ENCODE peak calls at places on chromosomes 7 and 10, in seven cellular contexts. B, W, M, J, G, Q and S are unnamed samples.

GRCh38 chr10:87860156-87860795 is 3.1 kb downstream of the KLLN start:
- DNase-seq in B (no peak), W (no peak), M (peak), J (no peak), G (peak), Q (no peak), S (no peak)

GRCh38 chr10:77555591-77556212 is 81.9 kb downstream of the KCNMA1 start:
- DNase-seq in B (no peak), W (no peak), M (no peak), J (no peak), G (no peak), Q (no peak), S (no peak)

GRCh38 chr10:329361-330099 is 194.3 kb downstream of the ZMYND11 start:
- DNase-seq in B (peak), W (peak), M (peak), J (peak), G (peak), Q (peak), S (no peak)

GRCh38 chr7:36475371-36475770 is 85.7 kb downstream of the ANLN start:
- DNase-seq in B (no peak), W (no peak), M (no peak), J (no peak), G (no peak), Q (no peak), S (no peak)

GRCh38 chr10:3136763-3137611 is 35.6 kb downstream of the PITRM1 start:
- DNase-seq in B (no peak), W (no peak), M (no peak), J (no peak), G (no peak), Q (no peak), S (no peak)

GRCh38 chr7:92763636-92764423 is 72.5 kb downstream of the CDK6 start:
- DNase-seq in B (no peak), W (peak), M (peak), J (no peak), G (no peak), Q (no peak), S (no peak)

GRCh38 chr7:14905764-14906163 is 3.2 kb upstream of the DGKB start:
- DNase-seq in B (no peak), W (no peak), M (no peak), J (no peak), G (no peak), Q (no peak), S (no peak)

GRCh38 chr7:112938895-112939588 is 147.6 kb downstream of the GPR85 start:
- DNase-seq in B (no peak), W (peak), M (peak), J (peak), G (peak), Q (peak), S (peak)

GRCh38 chr10:102072867-102073527 is 7.8 kb downstream of the HPS6 start:
- DNase-seq in B (peak), W (peak), M (peak), J (peak), G (peak), Q (peak), S (peak)

GRCh38 chr7:15463801-15464761 is 97.7 kb downstream of the AGMO start:
- DNase-seq in B (no peak), W (no peak), M (no peak), J (no peak), G (no peak), Q (no peak), S (no peak)

GRCh38 chr10:72340911-72341310 is 13.8 kb downstream of the DNAJB12 start:
- DNase-seq in B (no peak), W (no peak), M (no peak), J (no peak), G (no peak), Q (no peak), S (no peak)

GRCh38 chr7:17521437-17521836 is 223.0 kb downstream of the AHR start:
- DNase-seq in B (no peak), W (no peak), M (no peak), J (no peak), G (no peak), Q (no peak), S (no peak)

GRCh38 chr10:118163227-118163626 is 116.5 kb upstream of the RAB11FIP2 start:
- DNase-seq in B (no peak), W (no peak), M (no peak), J (peak), G (no peak), Q (no peak), S (no peak)

GRCh38 chr7:14938181-14938580 is 35.6 kb upstream of the DGKB start:
- DNase-seq in B (no peak), W (no peak), M (no peak), J (no peak), G (no peak), Q (no peak), S (no peak)

GRCh38 chr10:131014271-131014670 is 297.2 kb downstream of the TCERG1L start:
- DNase-seq in B (no peak), W (no peak), M (no peak), J (no peak), G (no peak), Q (no peak), S (no peak)

GRCh38 chr10:122348951-122349361 is 25.6 kb upstream of the PLEKHA1 start:
- DNase-seq in B (no peak), W (no peak), M (no peak), J (no peak), G (no peak), Q (no peak), S (no peak)

DNA sequence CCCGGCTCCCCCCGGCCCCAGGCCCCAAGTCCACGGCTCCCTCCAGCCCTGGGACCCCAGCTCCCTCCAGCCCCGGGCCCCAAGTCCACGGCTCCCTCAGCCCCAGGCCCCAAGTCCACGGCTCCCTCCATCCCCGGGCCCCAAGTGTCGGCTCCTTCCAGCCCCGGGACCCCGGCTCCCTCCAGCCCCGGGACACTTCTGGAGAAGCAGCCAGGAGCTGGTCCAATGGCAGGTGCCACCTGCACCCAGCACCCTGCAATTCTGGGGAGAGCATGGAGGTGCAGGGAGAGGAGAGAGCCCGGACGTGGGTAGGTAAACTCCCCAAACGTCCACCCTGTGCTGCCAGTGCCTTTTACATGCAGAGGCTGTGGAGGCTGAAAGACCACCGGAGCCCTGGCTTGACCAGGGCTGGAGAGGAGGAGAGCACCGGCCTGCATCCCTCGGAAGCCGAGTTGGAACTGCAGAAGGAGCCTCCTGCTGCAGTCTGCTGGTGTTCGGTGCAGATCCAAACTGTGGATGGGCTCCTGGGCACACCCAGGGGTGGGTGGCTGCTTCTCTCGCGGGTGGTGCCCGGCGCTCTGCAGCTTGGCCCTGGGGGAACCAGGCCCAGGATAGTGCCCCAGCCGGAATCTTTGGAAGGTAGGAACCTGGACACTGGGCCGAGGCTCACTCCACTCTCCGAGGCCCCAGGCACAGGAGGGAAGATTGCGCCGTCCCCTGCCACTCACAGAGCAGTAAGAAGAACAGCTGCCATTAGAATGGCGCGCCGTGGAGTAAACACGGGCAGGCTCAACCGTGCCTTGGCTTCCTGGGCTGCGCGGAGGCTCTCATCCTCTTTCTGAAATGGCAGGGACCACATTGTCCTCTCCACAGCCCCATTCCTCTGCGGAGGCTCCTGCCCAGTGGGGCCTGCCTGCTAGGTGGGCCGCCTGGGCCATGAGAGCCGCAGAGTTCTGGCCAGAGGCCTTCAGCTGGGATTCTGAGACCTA is 14.7 kb downstream of the SHH start:
- DNase-seq in B (no peak), W (no peak), M (no peak), J (no peak), G (no peak), Q (no peak), S (no peak)
- TF ChIP-seq CTCF in B (no peak), W (no peak), M (no peak), J (peak), G (no peak), Q (no peak), S (no peak)

GRCh38 chr7:134104166-134104565 is 23.0 kb upstream of the LRGUK start:
- DNase-seq in B (no peak), W (no peak), M (no peak), J (no peak), G (no peak), Q (no peak), S (no peak)

GRCh38 chr7:134113655-134114054 is 13.5 kb upstream of the LRGUK start:
- DNase-seq in B (no peak), W (no peak), M (no peak), J (no peak), G (no peak), Q (no peak), S (no peak)

GRCh38 chr7:134108803-134109202 is 18.3 kb upstream of the LRGUK start:
- DNase-seq in B (no peak), W (no peak), M (no peak), J (no peak), G (no peak), Q (no peak), S (no peak)
- TF ChIP-seq CTCF in B (no peak), W (no peak), M (peak), J (no peak), G (peak), Q (no peak), S (no peak)

DNA sequence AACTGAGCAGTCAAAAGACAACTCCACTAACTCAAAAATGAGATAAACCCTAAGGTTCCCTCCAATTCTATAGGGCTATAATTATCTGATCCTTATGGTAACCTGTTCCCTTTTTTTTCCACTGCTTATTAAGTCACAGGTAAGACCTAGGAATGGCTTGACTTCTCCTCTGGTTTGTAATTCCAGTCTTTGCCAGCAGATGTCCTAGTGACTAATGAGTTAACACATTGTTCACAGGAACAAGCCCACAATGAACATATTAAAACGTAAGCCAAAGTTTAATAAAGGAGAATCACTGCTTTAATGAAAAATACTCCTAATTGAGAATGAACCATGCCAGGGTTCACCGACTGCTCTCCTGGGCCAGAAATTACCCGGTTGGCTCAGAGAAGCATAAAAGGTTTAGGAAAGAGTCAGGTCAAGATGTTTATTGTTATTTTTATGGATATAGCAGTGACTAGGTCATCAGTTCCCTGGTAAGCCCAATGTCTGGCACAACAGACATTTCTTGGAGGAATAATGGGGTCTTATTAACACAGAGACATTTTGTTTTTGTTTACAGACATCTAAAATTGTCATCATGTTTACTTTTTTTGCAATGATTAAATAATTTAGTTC is 120.1 kb downstream of the ELAPOR2 start:
- DNase-seq in B (no peak), W (peak), M (peak), J (no peak), G (peak), Q (no peak), S (peak)
- TF ChIP-seq CTCF in B (no peak), W (no peak), M (peak), J (peak), G (peak), Q (peak), S (peak)

GRCh38 chr10:75351637-75352036 is 49.9 kb downstream of the ZNF503 start:
- DNase-seq in B (no peak), W (no peak), M (no peak), J (no peak), G (no peak), Q (no peak), S (no peak)

GRCh38 chr10:75352650-75353049 is 48.9 kb downstream of the ZNF503 start:
- DNase-seq in B (peak), W (no peak), M (no peak), J (no peak), G (no peak), Q (no peak), S (no peak)

GRCh38 chr10:75350791-75351190 is 50.8 kb downstream of the ZNF503 start:
- DNase-seq in B (no peak), W (no peak), M (peak), J (no peak), G (no peak), Q (no peak), S (no peak)

GRCh38 chr10:75355706-75356105 is 45.9 kb downstream of the ZNF503 start:
- DNase-seq in B (no peak), W (no peak), M (no peak), J (no peak), G (no peak), Q (no peak), S (no peak)

GRCh38 chr10:75353183-75353582 is 48.4 kb downstream of the ZNF503 start:
- DNase-seq in B (peak), W (no peak), M (no peak), J (peak), G (no peak), Q (no peak), S (no peak)
- TF ChIP-seq CTCF in B (no peak), W (no peak), M (no peak), J (no peak), G (no peak), Q (no peak), S (no peak)